ENCODE peak calls at places on chromosomes 2 and 18, in ten cellular contexts. Y is adrenal gland; B is CD8-positive, alpha-beta T cell; E is lower lobe of right lung; M is heart right ventricle; J is cardiac muscle cell; F is pancreas; Z is ovary; U is upper lobe of right lung; K is tibial artery. X is an unnamed sample. For H3K9me3 and H3K36me3, the result is how much of the 10 kb centered on the place peaks cover.

GRCh38 chr2:199792381-199792780 is 58.6 kb downstream of the FTCDNL1 start:
- DNase-seq in Y (no peak), B (no peak), E (no peak), M (no peak), J (no peak), F (no peak), Z (no peak), U (no peak), K (no peak), X (no peak)

GRCh38 chr2:58834404-58834803 is 593.3 kb upstream of the FANCL start:
- DNase-seq in Y (peak), B (no peak), E (no peak), M (peak), J (peak), F (no peak), Z (no peak), U (no peak), K (no peak), X (peak)

GRCh38 chr2:9095690-9096089 is 92.2 kb upstream of the MBOAT2 start:
- DNase-seq in Y (no peak), B (no peak), E (peak), M (peak), J (peak), F (no peak), Z (no peak), U (peak), K (peak), X (no peak)

GRCh38 chr18:2083691-2084090 is 487.6 kb downstream of the METTL4 start:
- DNase-seq in Y (no peak), B (no peak), E (no peak), M (no peak), J (peak), F (no peak), Z (no peak), U (no peak), K (no peak), X (no peak)

GRCh38 chr2:199602271-199602895 is 144.6 kb upstream of the SATB2 start:
- DNase-seq in Y (no peak), B (no peak), E (no peak), M (no peak), J (no peak), F (no peak), Z (no peak), U (no peak), K (no peak), X (peak)

GRCh38 chr2:225008935-225009334 is 33.3 kb downstream of the DOCK10 start:
- DNase-seq in Y (no peak), B (no peak), E (no peak), M (no peak), J (peak), F (no peak), Z (no peak), U (no peak), K (no peak), X (no peak)

GRCh38 chr2:205276071-205276777 is 406.1 kb upstream of the NRP2 start:
- DNase-seq in Y (no peak), B (no peak), E (no peak), M (no peak), J (no peak), F (no peak), Z (no peak), U (no peak), K (no peak), X (no peak)

GRCh38 chr2:109031481-109032228 is 42.6 kb upstream of the EDAR start:
- DNase-seq in Y (peak), B (peak), E (peak), M (peak), J (peak), F (peak), Z (peak), U (peak), K (no peak), X (no peak)

GRCh38 chr18:22283397-22283796 is 114.0 kb downstream of the GATA6 start:
- DNase-seq in Y (no peak), B (no peak), E (no peak), M (no peak), J (no peak), F (no peak), Z (no peak), U (no peak), K (no peak), X (no peak)

GRCh38 chr2:200786826-200787225 is 24.9 kb upstream of the BZW1 start:
- DNase-seq in Y (no peak), B (no peak), E (no peak), M (no peak), J (no peak), F (no peak), Z (no peak), U (no peak), K (no peak), X (no peak)

GRCh38 chr2:102768892-102769291 is 7.1 kb downstream of the TMEM182 start:
- DNase-seq in Y (no peak), B (no peak), E (no peak), M (no peak), J (no peak), F (no peak), Z (no peak), U (no peak), K (no peak), X (no peak)

GRCh38 chr2:232444409-232445148 is 11.4 kb upstream of the ALPI start:
- DNase-seq in Y (peak), B (peak), E (peak), M (no peak), J (peak), F (no peak), Z (no peak), U (peak), K (peak), X (no peak)
- TF ChIP-seq CTCF in Y (peak), B (peak), E (peak), M (peak), J (peak), F (peak), Z (no peak), U (peak), K (peak), X (peak)

GRCh38 chr2:194564422-194564821 is 1092.6 kb upstream of the SLC39A10 start:
- DNase-seq in Y (no peak), B (no peak), E (no peak), M (no peak), J (no peak), F (no peak), Z (no peak), U (no peak), K (no peak), X (no peak)
- H3K9me3 ChIP-seq in Y (under half), B (under half), E (under half), M (under half), J (under half), F (under half), Z (under half), U (under half), K (under half), X (under half)

GRCh38 chr18:58350526-58350925 is 278.4 kb downstream of the ALPK2 start:
- DNase-seq in Y (no peak), B (no peak), E (no peak), M (no peak), J (no peak), F (no peak), Z (no peak), U (no peak), K (no peak), X (no peak)
- H3K36me3 ChIP-seq in Y (under half), B (under half), E (half or more), M (half or more), J (under half), F (under half), Z (under half), U (under half), K (under half), X (under half)

GRCh38 chr2:236584521-236585384 is 15.1 kb downstream of the ACKR3 start:
- DNase-seq in Y (no peak), B (no peak), E (no peak), M (no peak), J (no peak), F (no peak), Z (no peak), U (no peak), K (peak), X (no peak)
- TF ChIP-seq CTCF in Y (no peak), B (no peak), E (no peak), M (no peak), J (no peak), F (no peak), Z (no peak), U (no peak), K (no peak), X (no peak)

GRCh38 chr18:79727211-79727610 is 47.6 kb downstream of the CTDP1 start:
- DNase-seq in Y (no peak), B (no peak), E (no peak), M (no peak), J (no peak), F (no peak), Z (no peak), U (no peak), K (no peak), X (no peak)
- H3K9me3 ChIP-seq in Y (under half), B (under half), E (under half), M (under half), J (under half), F (under half), Z (under half), U (under half), K (under half), X (under half)

DNA sequence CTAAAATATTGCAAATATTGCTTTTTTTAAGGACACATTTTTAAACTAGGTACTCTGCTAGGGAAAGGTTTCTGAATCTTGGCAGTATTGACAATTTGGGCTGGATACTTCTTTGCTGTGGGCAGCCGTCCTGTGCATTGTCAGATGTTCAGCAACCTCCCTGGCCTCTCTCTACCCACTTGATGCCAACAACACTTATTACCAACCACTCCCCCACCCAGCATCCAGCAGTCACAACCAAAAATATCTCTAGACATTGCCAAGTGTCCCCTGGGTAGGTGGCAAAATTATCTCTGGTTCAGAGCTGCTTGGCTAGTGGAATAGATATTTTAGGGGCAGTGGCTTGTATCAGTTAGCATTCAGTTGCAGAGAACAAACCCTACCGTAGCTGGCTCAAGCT is 114.3 kb upstream of the PNPT1 start:
- DNase-seq in Y (no peak), B (no peak), E (no peak), M (peak), J (no peak), F (no peak), Z (no peak), U (no peak), K (no peak), X (no peak)
- H3K36me3 ChIP-seq in Y (under half), B (under half), E (under half), M (under half), J (under half), F (under half), Z (under half), U (under half), K (under half), X (under half)

DNA sequence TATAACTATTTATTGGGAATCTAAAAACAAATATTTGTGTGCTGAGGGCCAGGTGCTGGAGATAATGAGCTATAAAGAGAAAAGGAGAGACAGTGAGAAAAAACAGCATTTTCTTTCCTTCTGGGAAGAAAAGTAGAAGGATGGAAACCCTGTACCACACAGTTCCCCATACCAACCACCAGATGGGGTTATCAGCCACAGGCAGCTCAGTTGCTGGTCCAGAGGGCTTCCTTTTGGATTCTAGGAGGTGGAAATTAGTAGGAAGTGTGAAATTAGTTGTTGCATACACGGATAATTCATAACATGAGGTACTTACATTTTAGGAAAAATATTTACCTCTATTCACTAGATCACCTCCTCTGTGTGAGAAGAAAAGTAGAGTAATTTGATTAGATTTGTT is 237.0 kb upstream of the FOSL2 start:
- DNase-seq in Y (no peak), B (no peak), E (no peak), M (no peak), J (no peak), F (no peak), Z (no peak), U (no peak), K (no peak), X (peak)
- TF ChIP-seq CTCF in Y (peak), B (peak), E (peak), M (peak), J (peak), F (peak), Z (no peak), U (peak), K (peak), X (peak)

GRCh38 chr18:78102135-78102534 is 852.5 kb downstream of the GALR1 start:
- DNase-seq in Y (no peak), B (no peak), E (no peak), M (no peak), J (no peak), F (no peak), Z (no peak), U (no peak), K (no peak), X (no peak)
- H3K9me3 ChIP-seq in Y (under half), B (under half), E (under half), M (under half), J (under half), F (under half), Z (under half), U (under half), K (under half), X (under half)